ENCODE peak calls at places on chromosome 22, in seven cellular contexts. D is activated CD8-positive, alpha-beta memory T cell treated with anti-CD3 and anti-CD28 coated beads for 1 hour; Q is astrocyte of the spinal cord; W is NCI-H460; Y is Right ventricle myocardium inferior; S is NAMALWA; N is psoas muscle. J is an unnamed sample.
A peak's percentile ranks its signal among the peaks of the same experiment; 100 is the strongest.

GRCh38 chr22:20487715-20488114 is 7.9 kb downstream of the KLHL22 start:
- DNase-seq in D (no peak), Q (no peak), W (no peak), Y (no peak), S (no peak), N (peak; percentile 8), J (no peak)

GRCh38 chr22:25494774-25495173 is 69.7 kb upstream of the GRK3 start:
- DNase-seq in D (no peak), Q (no peak), W (no peak), Y (no peak), S (peak; percentile 6), N (no peak), J (no peak)

GRCh38 chr22:19168088-19168890 is 10.2 kb downstream of the SLC25A1 start:
- DNase-seq in D (no peak), Q (no peak), W (no peak), Y (no peak), S (no peak), N (no peak), J (no peak)

GRCh38 chr22:42680648-42681047 is 31.5 kb upstream of the CYB5R3 start:
- DNase-seq in D (no peak), Q (peak; percentile 89), W (peak; percentile 74), Y (no peak), S (no peak), N (no peak), J (peak; percentile 98)

GRCh38 chr22:43511276-43511910 is 99.6 kb downstream of the MPPED1 start:
- DNase-seq in D (no peak), Q (no peak), W (no peak), Y (no peak), S (no peak), N (no peak), J (no peak)

GRCh38 chr22:38305481-38306448 is 11.5 kb downstream of the CSNK1E start:
- DNase-seq in D (no peak), Q (peak; percentile 33), W (no peak), Y (no peak), S (peak; percentile 42), N (no peak), J (no peak)

GRCh38 chr22:31451709-31452571 is 37.7 kb downstream of the EIF4ENIF1 start:
- DNase-seq in D (no peak), Q (peak; percentile 43), W (peak; percentile 33), Y (no peak), S (peak; percentile 74), N (no peak), J (peak; percentile 35)

GRCh38 chr22:38172489-38173155 is 9.0 kb downstream of the PLA2G6 start:
- DNase-seq in D (no peak), Q (peak; percentile 52), W (no peak), Y (peak; percentile 69), S (no peak), N (peak; percentile 77), J (peak; percentile 89)

GRCh38 chr22:49549256-49549655 is 278.4 kb downstream of the BRD1 start:
- DNase-seq in D (no peak), Q (no peak), W (no peak), Y (no peak), S (no peak), N (no peak), J (no peak)

GRCh38 chr22:16601437-16602223 is 9.0 kb upstream of the CCT8L2 start:
- DNase-seq in D (no peak), Q (no peak), W (no peak), Y (no peak), S (peak; percentile 5), N (no peak), J (no peak)

GRCh38 chr22:19891350-19892248 is 36.9 kb upstream of the GNB1L start:
- DNase-seq in D (peak; percentile 60), Q (peak; percentile 84), W (no peak), Y (peak; percentile 42), S (peak; percentile 89), N (no peak), J (peak; percentile 95)

GRCh38 chr22:48807155-48807554 is 1020.5 kb downstream of the BRD1 start:
- DNase-seq in D (no peak), Q (no peak), W (no peak), Y (no peak), S (no peak), N (no peak), J (no peak)

GRCh38 chr22:41899992-41900651 is 14.8 kb downstream of the SHISA8 start:
- DNase-seq in D (no peak), Q (no peak), W (no peak), Y (peak; percentile 78), S (no peak), N (peak; percentile 79), J (no peak)

GRCh38 chr22:38148252-38148651 is 33.4 kb downstream of the PLA2G6 start:
- DNase-seq in D (no peak), Q (peak; percentile 83), W (no peak), Y (no peak), S (no peak), N (no peak), J (peak; percentile 73)

GRCh38 chr22:20628081-20628939 is 120.9 kb downstream of the MED15 start:
- DNase-seq in D (no peak), Q (no peak), W (no peak), Y (no peak), S (no peak), N (no peak), J (no peak)

GRCh38 chr22:27851974-27852713 is 50.6 kb upstream of the MN1 start:
- DNase-seq in D (no peak), Q (no peak), W (no peak), Y (no peak), S (no peak), N (no peak), J (no peak)

GRCh38 chr22:25545677-25546076 is 18.8 kb upstream of the GRK3 start:
- DNase-seq in D (no peak), Q (no peak), W (no peak), Y (no peak), S (no peak), N (no peak), J (no peak)

GRCh38 chr22:20131593-20131855 is at the start of gene ZDHHC8:
- DNase-seq in D (peak; percentile 42), Q (no peak), W (no peak), Y (no peak), S (no peak), N (no peak), J (no peak)

GRCh38 chr22:29208502-29208862 is 2.8 kb downstream of the EMID1 start:
- DNase-seq in D (no peak), Q (no peak), W (no peak), Y (no peak), S (no peak), N (no peak), J (no peak)

GRCh38 chr22:49255154-49255553 is 572.5 kb downstream of the BRD1 start:
- DNase-seq in D (no peak), Q (no peak), W (no peak), Y (peak; percentile 57), S (no peak), N (no peak), J (no peak)

GRCh38 chr22:31126869-31127175 is 4.1 kb downstream of the INPP5J start:
- DNase-seq in D (no peak), Q (no peak), W (no peak), Y (no peak), S (no peak), N (peak; percentile 13), J (no peak)

GRCh38 chr22:34850010-34850409 is 215.9 kb upstream of the ISX start:
- DNase-seq in D (no peak), Q (peak; percentile 23), W (no peak), Y (no peak), S (no peak), N (no peak), J (no peak)

GRCh38 chr22:46087816-46088277 is 62.5 kb upstream of the PPARA start:
- DNase-seq in D (no peak), Q (peak; percentile 93), W (no peak), Y (peak; percentile 91), S (no peak), N (peak; percentile 96), J (peak; percentile 90)

GRCh38 chr22:23315341-23315917 is 135.1 kb downstream of the BCR start:
- DNase-seq in D (peak; percentile 23), Q (peak; percentile 76), W (peak; percentile 2), Y (no peak), S (peak; percentile 65), N (peak; percentile 73), J (peak; percentile 23)

GRCh38 chr22:32920032-32920628 is 118.6 kb downstream of the TIMP3 start:
- DNase-seq in D (no peak), Q (no peak), W (no peak), Y (peak; percentile 70), S (no peak), N (peak; percentile 71), J (peak; percentile 51)

GRCh38 chr22:29308148-29308790 is 1.8 kb downstream of the GAS2L1 start:
- DNase-seq in D (no peak), Q (no peak), W (no peak), Y (no peak), S (no peak), N (peak; percentile 79), J (no peak)

GRCh38 chr22:19708323-19709011 is 5.8 kb upstream of the SEPTIN5 start:
- DNase-seq in D (no peak), Q (no peak), W (no peak), Y (no peak), S (no peak), N (peak; percentile 68), J (no peak)

GRCh38 chr22:27348634-27349033 is 452.9 kb downstream of the MN1 start:
- DNase-seq in D (no peak), Q (no peak), W (no peak), Y (no peak), S (no peak), N (no peak), J (no peak)

GRCh38 chr22:30305519-30305905 is 16.2 kb upstream of the CASTOR1 start:
- DNase-seq in D (peak; percentile 19), Q (no peak), W (no peak), Y (peak; percentile 83), S (peak; percentile 60), N (peak; percentile 84), J (no peak)

GRCh38 chr22:39454385-39454871 is 2.4 kb upstream of the MGAT3 start:
- DNase-seq in D (no peak), Q (no peak), W (no peak), Y (no peak), S (no peak), N (no peak), J (peak; percentile 39)

GRCh38 chr22:47029244-47030001 is 267.0 kb downstream of the TBC1D22A start:
- DNase-seq in D (no peak), Q (no peak), W (no peak), Y (peak; percentile 15), S (no peak), N (peak; percentile 24), J (no peak)

GRCh38 chr22:50705219-50705691 is 32.6 kb downstream of the SHANK3 start:
- DNase-seq in D (no peak), Q (peak; percentile 81), W (no peak), Y (peak; percentile 61), S (no peak), N (peak; percentile 61), J (no peak)

GRCh38 chr22:38311331-38311635 is 6.0 kb downstream of the CSNK1E start:
- DNase-seq in D (no peak), Q (no peak), W (no peak), Y (no peak), S (peak; percentile 43), N (no peak), J (no peak)

J was measured in Daoy.